ENCODE peak calls at places on chromosomes 1 and 21, in four cellular contexts. P is AG08396, Y is kidney tubule cell, B is cerebellar cortex. I is an unnamed sample.

GRCh38 chr1:31183927-31184554 is 55.6 kb downstream of the NKAIN1 start:
- DNase-seq in B (peak), P (peak), Y (peak), I (no peak)

GRCh38 chr1:241677171-241677570 is 25.1 kb downstream of the WDR64 start:
- DNase-seq in P (no peak), Y (no peak), B (no peak), I (no peak)

GRCh38 chr21:27721675-27722074 is 754.8 kb upstream of the ADAMTS5 start:
- DNase-seq in Y (no peak), P (no peak), B (no peak), I (no peak)

GRCh38 chr1:161019767-161020572 is 982 bp downstream of the F11R start:
- DNase-seq in P (no peak), B (no peak), Y (peak), I (no peak)

GRCh38 chr1:104132386-104132973 is 382.8 kb downstream of the AMY1C start:
- DNase-seq in P (no peak), B (peak), Y (peak), I (peak)

GRCh38 chr1:145782166-145783099 is 41.5 kb downstream of the RNF115 start:
- DNase-seq in P (peak), B (no peak), Y (peak), I (peak)

GRCh38 chr1:219568728-219569127 is 44.2 kb downstream of the ZC3H11B start:
- DNase-seq in Y (peak), B (no peak), P (no peak), I (no peak)

GRCh38 chr1:228944991-228945390 is 209.7 kb downstream of the RHOU start:
- DNase-seq in Y (no peak), P (no peak), B (no peak), I (peak)

GRCh38 chr1:78490861-78491310 is at the start of gene PTGFR:
- DNase-seq in B (no peak), Y (peak), P (peak), I (peak)

GRCh38 chr1:19390901-19391595 is 78.9 kb downstream of the SLC66A1 start:
- DNase-seq in Y (peak), B (peak), P (peak), I (peak)

GRCh38 chr1:8314346-8315280 is 3.3 kb upstream of the SLC45A1 start:
- DNase-seq in Y (peak), P (peak), B (peak), I (peak)

GRCh38 chr1:42006836-42007235 is 88.1 kb upstream of the HIVEP3 start:
- DNase-seq in Y (no peak), P (no peak), B (no peak), I (peak)

GRCh38 chr1:155008015-155008941 is 5.7 kb downstream of the ZBTB7B start:
- DNase-seq in P (no peak), Y (no peak), B (no peak), I (no peak)

GRCh38 chr1:145858937-145859490 is at the start of gene PIAS3:
- DNase-seq in P (peak), B (peak), Y (peak), I (peak)

GRCh38 chr1:185789846-185790735 is 55.9 kb downstream of the HMCN1 start:
- DNase-seq in Y (no peak), B (no peak), P (no peak), I (peak)

GRCh38 chr1:2046225-2046917 is 3.8 kb upstream of the PRKCZ start:
- DNase-seq in Y (peak), P (no peak), B (peak), I (peak)

GRCh38 chr1:7042322-7043231 is 257.3 kb downstream of the CAMTA1 start:
- DNase-seq in P (peak), Y (peak), B (peak), I (peak)

GRCh38 chr1:11948822-11949458 is 14.4 kb downstream of the PLOD1 start:
- DNase-seq in Y (no peak), P (peak), B (no peak), I (no peak)

GRCh38 chr1:197692965-197693364 is 82.3 kb downstream of the DENND1B start:
- DNase-seq in P (no peak), Y (peak), B (peak), I (peak)

GRCh38 chr1:111887385-111887784 is 102.1 kb downstream of the KCND3 start:
- DNase-seq in B (no peak), P (no peak), Y (no peak), I (no peak)

GRCh38 chr1:58317086-58317485 is 229.4 kb downstream of the OMA1 start:
- DNase-seq in B (no peak), Y (no peak), P (no peak), I (no peak)

GRCh38 chr1:112998592-112999235 is 42.7 kb upstream of the SLC16A1 start:
- DNase-seq in P (peak), Y (peak), B (peak), I (peak)